ENCODE peak calls at places on chromosomes 7 and 10, in four cellular contexts. F is vagina; A is effector memory CD4-positive, alpha-beta T cell; L is GM23338. V is an unnamed sample.

GRCh38 chr7:6226194-6226799 is 46.1 kb downstream of the CYTH3 start:
- DNase-seq in L (no peak), A (no peak), F (no peak), V (no peak)

GRCh38 chr7:101428093-101428866 is 65.6 kb downstream of the COL26A1 start:
- DNase-seq in F (no peak), L (no peak), A (no peak), V (no peak)

GRCh38 chr10:53325073-53325472 is 552.5 kb upstream of the MBL2 start:
- DNase-seq in F (no peak), L (no peak), A (no peak), V (no peak)

GRCh38 chr7:55130554-55131198 is 111.9 kb downstream of the EGFR start:
- DNase-seq in A (no peak), L (no peak), F (no peak), V (peak)

GRCh38 chr7:150787321-150788281 is 12.6 kb downstream of the TMEM176B start:
- DNase-seq in A (no peak), L (peak), F (no peak), V (peak)

GRCh38 chr7:26372211-26372610 is 80.5 kb downstream of the SNX10 start:
- DNase-seq in A (no peak), F (no peak), L (no peak), V (no peak)

GRCh38 chr10:102003541-102003940 is 52.4 kb downstream of the ARMH3 start:
- DNase-seq in L (no peak), F (no peak), A (no peak), V (no peak)

GRCh38 chr10:118753331-118753730 is 1.4 kb downstream of the CACUL1 start:
- DNase-seq in F (no peak), A (no peak), L (no peak), V (no peak)

GRCh38 chr10:48531486-48531885 is 73.4 kb downstream of the ARHGAP22 start:
- DNase-seq in A (no peak), F (no peak), L (no peak), V (no peak)

GRCh38 chr10:61188691-61189090 is 244.7 kb upstream of the RHOBTB1 start:
- DNase-seq in L (peak), A (no peak), F (no peak), V (no peak)

GRCh38 chr7:84194484-84195260 is at the start of gene SEMA3A:
- DNase-seq in A (no peak), F (no peak), L (peak), V (peak)

GRCh38 chr7:33623267-33623666 is 282.1 kb upstream of the BMPER start:
- DNase-seq in F (no peak), A (no peak), L (no peak), V (no peak)

GRCh38 chr7:67738145-67738544 is 741.5 kb downstream of the TYW1 start:
- DNase-seq in L (no peak), A (no peak), F (no peak), V (no peak)

GRCh38 chr7:40583653-40584424 is 449.0 kb downstream of the SUGCT start:
- DNase-seq in L (no peak), A (no peak), F (no peak), V (no peak)

GRCh38 chr10:100510533-100511308 is 8.9 kb downstream of the SEC31B start:
- DNase-seq in F (no peak), A (peak), L (no peak), V (no peak)

GRCh38 chr7:103113164-103113563 is 35.7 kb downstream of the NAPEPLD start:
- DNase-seq in L (no peak), A (no peak), F (no peak), V (no peak)

GRCh38 chr10:71830726-71831125 is 20.3 kb downstream of the PSAP start:
- DNase-seq in A (no peak), L (no peak), F (no peak), V (no peak)

GRCh38 chr10:71827828-71828227 is 23.2 kb downstream of the PSAP start:
- DNase-seq in L (no peak), A (no peak), F (no peak), V (no peak)

GRCh38 chr10:71828702-71829101 is 22.3 kb downstream of the PSAP start:
- DNase-seq in F (no peak), L (no peak), A (no peak), V (no peak)

GRCh38 chr10:71831646-71832552 is 19.2 kb downstream of the PSAP start:
- DNase-seq in F (no peak), L (no peak), A (no peak), V (no peak)

DNA sequence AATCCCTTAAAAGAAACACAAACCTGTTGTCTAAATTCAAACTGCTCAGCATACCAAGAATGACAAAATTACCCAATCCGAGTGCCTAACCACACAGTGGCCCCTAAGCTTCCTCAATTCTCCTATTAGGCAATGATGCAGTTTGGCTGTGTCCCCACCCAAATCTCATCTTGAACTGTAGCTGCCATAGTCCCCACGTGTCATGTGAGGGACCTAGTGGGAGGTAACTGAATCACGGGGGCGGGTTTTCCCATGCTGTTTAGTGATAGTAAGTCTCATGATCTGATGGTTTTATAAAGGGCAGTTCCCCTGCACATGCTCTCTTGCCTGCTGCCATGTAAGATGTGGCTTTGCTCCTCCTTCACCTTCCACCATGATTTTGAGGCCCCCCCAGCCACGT is 21.9 kb downstream of the PSAP start:
- DNase-seq in A (no peak), F (no peak), L (no peak), V (peak)
- H3K4me3 ChIP-seq in A (no peak), F (no peak), L (no peak), V (no peak)

GRCh38 chr7:128458956-128459355 is 3.3 kb downstream of the HILPDA start:
- DNase-seq in F (no peak), L (no peak), A (no peak), V (no peak)
- H3K4me3 ChIP-seq in F (no peak), L (no peak), A (no peak), V (no peak)

GRCh38 chr10:71713135-71714040 is 6.2 kb downstream of the C10orf105 start:
- DNase-seq in F (no peak), L (peak), A (no peak), V (peak)
- H3K4me3 ChIP-seq in F (no peak), L (no peak), A (peak), V (no peak)

DNA sequence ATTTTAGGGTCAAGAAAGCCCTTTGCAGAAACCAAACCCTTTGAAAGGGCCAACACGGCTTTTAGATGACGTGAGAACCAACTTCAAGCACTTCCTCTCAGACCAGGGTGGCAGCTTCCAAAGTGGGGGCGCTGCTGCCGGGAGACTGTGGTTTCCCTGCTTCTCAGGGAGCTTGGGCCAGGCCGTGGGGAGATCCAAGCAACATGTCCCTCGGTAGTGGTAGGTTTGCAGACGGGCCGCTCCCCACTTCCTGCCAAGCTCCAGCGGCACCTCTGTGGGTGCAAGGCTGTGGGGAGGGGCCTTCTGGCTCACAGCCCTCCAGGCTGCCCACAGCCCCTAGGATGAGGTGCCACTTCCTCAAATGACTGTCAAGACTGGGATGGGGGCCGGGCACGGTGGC is 132.4 kb downstream of the FAM53B start:
- DNase-seq in A (peak), F (no peak), L (no peak), V (no peak)
- H3K4me3 ChIP-seq in A (no peak), F (no peak), L (no peak), V (no peak)

GRCh38 chr10:38007551-38007950 is 2.9 kb upstream of the ZNF33A start:
- DNase-seq in A (no peak), F (no peak), L (no peak), V (no peak)

GRCh38 chr10:38008006-38008405 is 2.5 kb upstream of the ZNF33A start:
- DNase-seq in A (no peak), F (no peak), L (no peak), V (no peak)

GRCh38 chr10:38010150-38010903 is at the start of gene ZNF33A:
- DNase-seq in A (peak), L (peak), F (peak), V (peak)
- H3K4me3 ChIP-seq in A (peak), L (peak), F (peak), V (peak)

GRCh38 chr7:108568801-108569380 is 615 bp downstream of the THAP5 start:
- DNase-seq in A (no peak), L (no peak), F (no peak), V (no peak)
- H3K4me3 ChIP-seq in A (peak), L (peak), F (peak), V (peak)

V was measured in right cardiac atrium.